ENCODE peak calls at places on chromosomes 12 and 14, in five cellular contexts. R, I, H, Y and C are unnamed samples.

GRCh38 chr14:64417042-64417770 is 29.1 kb downstream of the MTHFD1 start:
- DNase-seq in I (no peak), Y (no peak), H (no peak), R (no peak), C (no peak)

GRCh38 chr12:107776171-107776570 is 1.7 kb downstream of the ASCL4 start:
- DNase-seq in R (no peak), I (no peak), H (no peak), Y (no peak), C (no peak)

GRCh38 chr12:104623920-104624319 is 167.2 kb downstream of the CHST11 start:
- DNase-seq in R (no peak), I (no peak), H (no peak), Y (no peak), C (no peak)

GRCh38 chr12:15011162-15011561 is 38.3 kb downstream of the PDE6H start:
- DNase-seq in I (no peak), Y (no peak), R (no peak), H (no peak), C (no peak)

GRCh38 chr14:51576112-51576420 is 75.6 kb upstream of the FRMD6 start:
- DNase-seq in H (no peak), Y (no peak), I (peak), R (no peak), C (no peak)

GRCh38 chr14:55107766-55108554 is 21.1 kb upstream of the LGALS3 start:
- DNase-seq in H (peak), Y (peak), I (peak), R (peak), C (no peak)

GRCh38 chr14:99257673-99258221 is 14.2 kb downstream of the BCL11B start:
- DNase-seq in I (no peak), Y (no peak), H (no peak), R (no peak), C (no peak)

GRCh38 chr12:57738661-57739237 is at the start of gene AGAP2:
- DNase-seq in H (no peak), Y (no peak), I (no peak), R (no peak), C (peak)

GRCh38 chr12:113385282-113385882 is 18.3 kb downstream of the SDS start:
- DNase-seq in H (no peak), Y (no peak), I (no peak), R (no peak), C (no peak)

GRCh38 chr12:13442457-13442856 is 245.9 kb downstream of the EMP1 start:
- DNase-seq in H (no peak), R (no peak), Y (no peak), I (no peak), C (no peak)

GRCh38 chr14:93049867-93050331 is 65.8 kb downstream of the ITPK1 start:
- DNase-seq in I (no peak), H (no peak), R (no peak), Y (no peak), C (no peak)

GRCh38 chr12:92621833-92622232 is 81.0 kb upstream of the PLEKHG7 start:
- DNase-seq in H (no peak), R (no peak), I (no peak), Y (no peak), C (no peak)

GRCh38 chr12:87329076-87329863 is 699.9 kb downstream of the C12orf50 start:
- DNase-seq in R (no peak), Y (no peak), I (no peak), H (no peak), C (no peak)
- H3K27ac ChIP-seq in R (no peak), Y (no peak), I (no peak), H (no peak), C (no peak)

GRCh38 chr14:38524636-38525403 is 268.9 kb upstream of the CLEC14A start:
- DNase-seq in R (no peak), I (no peak), Y (no peak), H (no peak), C (no peak)
- H3K27ac ChIP-seq in R (no peak), I (no peak), Y (no peak), H (no peak), C (no peak)

GRCh38 chr12:1966561-1967211 is 37.6 kb downstream of the DCP1B start:
- DNase-seq in I (no peak), H (no peak), R (no peak), Y (no peak), C (no peak)
- H3K27ac ChIP-seq in I (no peak), H (no peak), R (no peak), Y (no peak), C (no peak)

DNA sequence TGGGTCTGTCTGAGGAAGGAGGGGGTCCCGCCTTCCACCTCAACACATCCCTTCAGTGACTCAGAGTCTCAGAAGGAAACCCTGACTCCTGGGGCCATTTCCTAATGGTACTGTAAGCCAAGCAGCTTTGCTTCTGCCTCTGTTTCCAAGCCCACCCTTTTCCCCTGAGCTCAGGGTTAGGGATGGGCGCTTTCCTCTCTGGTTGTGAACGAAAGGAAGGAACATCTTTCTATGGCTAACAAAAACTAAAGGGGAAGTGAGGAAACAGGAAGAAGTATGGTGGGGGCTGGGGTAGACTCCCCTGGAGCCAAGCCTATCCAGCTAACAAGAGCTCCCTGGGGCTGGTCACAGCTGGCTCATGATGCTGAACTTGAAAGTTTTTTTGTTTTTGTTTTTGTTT is 11.6 kb upstream of the UNC119B start:
- DNase-seq in R (no peak), Y (no peak), H (no peak), I (no peak), C (no peak)
- H3K27ac ChIP-seq in R (no peak), Y (no peak), H (no peak), I (no peak), C (no peak)